ENCODE peak calls at places on chromosome 3, in ten cellular contexts. A is activated naive CD4-positive, alpha-beta T cell treated with Interleukin-2 at 50 U/mL for 16 hours; H is GM20000; W is stimulated activated CD8-positive, alpha-beta memory T cell treated with anti-CD3 and anti-CD28 coated beads, Interleukin-7, amount 100 ng/mL, for 1 hour; T is fibroblast of villous mesenchyme; U is foreskin keratinocyte; K is omental fat pad; N is activated T-cell treated with anti-CD3 and anti-CD28 coated beads, Interleukin-2, amount 50 U/mL, for 1 hour; S is fibroblast of mammary gland; P is occipital lobe. R is an unnamed sample.

GRCh38 chr3:130242850-130243569 is 102.5 kb upstream of the COL6A5 start:
- DNase-seq in A (no peak), H (no peak), W (no peak), T (peak), U (no peak), K (no peak), N (no peak), S (peak), P (no peak), R (peak)

GRCh38 chr3:142447308-142447851 is 457 bp downstream of the XRN1 start:
- DNase-seq in A (peak), H (peak), W (peak), T (peak), U (peak), K (no peak), N (no peak), S (peak), P (peak), R (peak)

GRCh38 chr3:186466391-186466974 is 77.7 kb downstream of the CRYGS start:
- DNase-seq in A (no peak), H (no peak), W (no peak), T (no peak), U (no peak), K (no peak), N (no peak), S (peak), P (no peak), R (no peak)

GRCh38 chr3:146832815-146833458 is 227.8 kb upstream of the PLSCR5 start:
- DNase-seq in A (no peak), H (no peak), W (no peak), T (no peak), U (no peak), K (no peak), N (no peak), S (no peak), P (no peak), R (no peak)

GRCh38 chr3:106206165-106206564 is 337.4 kb upstream of the CBLB start:
- DNase-seq in A (no peak), H (peak), W (no peak), T (peak), U (no peak), K (no peak), N (no peak), S (peak), P (no peak), R (no peak)

GRCh38 chr3:174907628-174908407 is 48.7 kb downstream of the NAALADL2 start:
- DNase-seq in A (no peak), H (no peak), W (no peak), T (peak), U (no peak), K (no peak), N (no peak), S (no peak), P (no peak), R (no peak)

GRCh38 chr3:158079599-158079998 is 26.6 kb downstream of the SHOX2 start:
- DNase-seq in A (no peak), H (no peak), W (no peak), T (no peak), U (no peak), K (no peak), N (no peak), S (no peak), P (no peak), R (no peak)

GRCh38 chr3:178325330-178325729 is 210.9 kb upstream of the KCNMB2 start:
- DNase-seq in A (no peak), H (no peak), W (no peak), T (peak), U (peak), K (no peak), N (no peak), S (peak), P (no peak), R (peak)

GRCh38 chr3:152385761-152386160 is 117.0 kb downstream of the MBNL1 start:
- DNase-seq in A (no peak), H (no peak), W (no peak), T (peak), U (peak), K (no peak), N (no peak), S (peak), P (no peak), R (peak)

GRCh38 chr3:172270767-172271166 is 177.5 kb downstream of the GHSR start:
- DNase-seq in A (no peak), H (peak), W (no peak), T (no peak), U (no peak), K (no peak), N (no peak), S (no peak), P (no peak), R (no peak)

GRCh38 chr3:30752961-30753360 is 141.5 kb downstream of the GADL1 start:
- DNase-seq in A (no peak), H (no peak), W (no peak), T (peak), U (peak), K (no peak), N (no peak), S (peak), P (no peak), R (peak)

GRCh38 chr3:135106445-135106844 is 311.4 kb downstream of the EPHB1 start:
- DNase-seq in A (no peak), H (peak), W (no peak), T (peak), U (no peak), K (no peak), N (no peak), S (peak), P (no peak), R (peak)

GRCh38 chr3:11933529-11933928 is 70.7 kb upstream of the SYN2 start:
- DNase-seq in A (no peak), H (no peak), W (no peak), T (no peak), U (no peak), K (no peak), N (no peak), S (no peak), P (no peak), R (no peak)

GRCh38 chr3:90035643-90036042 is 928.2 kb downstream of the EPHA3 start:
- DNase-seq in A (no peak), H (no peak), W (no peak), T (no peak), U (peak), K (no peak), N (no peak), S (no peak), P (no peak), R (peak)

GRCh38 chr3:114411292-114411691 is 117.5 kb downstream of the TIGIT start:
- DNase-seq in A (no peak), H (no peak), W (no peak), T (peak), U (no peak), K (no peak), N (no peak), S (peak), P (no peak), R (peak)

GRCh38 chr3:65485826-65486592 is 552.7 kb downstream of the MAGI1 start:
- DNase-seq in A (no peak), H (no peak), W (no peak), T (no peak), U (no peak), K (no peak), N (no peak), S (no peak), P (no peak), R (no peak)

GRCh38 chr3:185824467-185825378 is at the start of gene IGF2BP2:
- DNase-seq in A (peak), H (peak), W (no peak), T (peak), U (peak), K (peak), N (peak), S (peak), P (no peak), R (peak)

GRCh38 chr3:71710906-71711494 is 14.2 kb downstream of the EIF4E3 start:
- DNase-seq in A (no peak), H (peak), W (no peak), T (peak), U (peak), K (no peak), N (no peak), S (peak), P (no peak), R (peak)

GRCh38 chr3:97938444-97938843 is 33.8 kb downstream of the RIOX2 start:
- DNase-seq in A (no peak), H (no peak), W (no peak), T (no peak), U (no peak), K (no peak), N (no peak), S (no peak), P (no peak), R (no peak)

GRCh38 chr3:13770390-13771169 is 109.3 kb downstream of the WNT7A start:
- DNase-seq in A (no peak), H (no peak), W (no peak), T (no peak), U (no peak), K (no peak), N (no peak), S (no peak), P (no peak), R (no peak)

GRCh38 chr3:10557783-10558373 is 52.5 kb upstream of the ATP2B2 start:
- DNase-seq in A (no peak), H (no peak), W (no peak), T (no peak), U (peak), K (no peak), N (no peak), S (peak), P (no peak), R (peak)

GRCh38 chr3:188962253-188963247 is 209.2 kb upstream of the TPRG1 start:
- DNase-seq in A (peak), H (no peak), W (no peak), T (no peak), U (no peak), K (no peak), N (no peak), S (no peak), P (no peak), R (no peak)

GRCh38 chr3:122640437-122640999 is 40.1 kb upstream of the PARP14 start:
- DNase-seq in A (no peak), H (no peak), W (no peak), T (peak), U (no peak), K (no peak), N (no peak), S (no peak), P (no peak), R (no peak)

GRCh38 chr3:187150599-187150998 is 11.3 kb upstream of the RPL39L start:
- DNase-seq in A (peak), H (peak), W (peak), T (no peak), U (no peak), K (no peak), N (peak), S (no peak), P (no peak), R (peak)

GRCh38 chr3:72661115-72661457 is 187.2 kb downstream of the SHQ1 start:
- DNase-seq in A (no peak), H (no peak), W (no peak), T (peak), U (peak), K (no peak), N (no peak), S (peak), P (peak), R (peak)

GRCh38 chr3:79139395-79140060 is 628.3 kb downstream of the ROBO1 start:
- DNase-seq in A (no peak), H (no peak), W (no peak), T (no peak), U (no peak), K (no peak), N (no peak), S (peak), P (no peak), R (peak)

GRCh38 chr3:126911162-126912026 is 71.5 kb upstream of the PLXNA1 start:
- DNase-seq in A (peak), H (peak), W (peak), T (peak), U (peak), K (no peak), N (peak), S (peak), P (no peak), R (peak)

GRCh38 chr3:43178891-43179366 is 73.0 kb upstream of the POMGNT2 start:
- DNase-seq in A (no peak), H (no peak), W (no peak), T (peak), U (peak), K (no peak), N (no peak), S (peak), P (no peak), R (peak)

GRCh38 chr3:100810671-100811070 is 101.4 kb downstream of the TFG start:
- DNase-seq in A (no peak), H (no peak), W (no peak), T (peak), U (peak), K (no peak), N (no peak), S (peak), P (no peak), R (peak)

GRCh38 chr3:181695661-181696491 is 15.8 kb upstream of the SOX2 start:
- DNase-seq in A (no peak), H (no peak), W (no peak), T (no peak), U (peak), K (no peak), N (no peak), S (peak), P (no peak), R (no peak)

GRCh38 chr3:72482589-72483249 is 365.5 kb downstream of the SHQ1 start:
- DNase-seq in A (peak), H (peak), W (peak), T (peak), U (peak), K (peak), N (peak), S (peak), P (no peak), R (peak)

GRCh38 chr3:117248149-117248548 is 538.6 kb downstream of the TUSC7 start:
- DNase-seq in A (no peak), H (no peak), W (no peak), T (no peak), U (no peak), K (no peak), N (no peak), S (no peak), P (no peak), R (no peak)

R was measured in LHCN-M2.